ENCODE peak calls at places on chromosomes 16 and 17, in nine cellular contexts. Q is LHCN-M2; R is naive thymus-derived CD4-positive, alpha-beta T cell; W is GM23338; G is kidney tubule cell; N is T-helper 2 cell; K is C1 segment of cervical spinal cord; E is prostate gland; H is effector CD8-positive, alpha-beta T cell. A is an unnamed sample.
A peak's percentile ranks its signal among the peaks of the same experiment; 100 is the strongest.

GRCh38 chr17:71726320-71726719 is 394.5 kb upstream of the SOX9 start:
- DNase-seq in Q (peak; percentile 17), R (no peak), W (no peak), G (no peak), N (no peak), K (no peak), E (no peak), H (no peak), A (no peak)

GRCh38 chr16:46929378-46930332 is 43.8 kb downstream of the DNAJA2 start:
- DNase-seq in Q (peak; percentile 41), R (peak; percentile 19), W (peak; percentile 84), G (peak; percentile 69), N (peak; percentile 41), K (peak; percentile 79), E (peak; percentile 69), H (peak; percentile 19), A (peak; percentile 34)

GRCh38 chr16:74627506-74628220 is 20.7 kb upstream of the GLG1 start:
- DNase-seq in Q (peak; percentile 32), R (no peak), W (no peak), G (peak; percentile 54), N (no peak), K (no peak), E (no peak), H (no peak), A (no peak)

GRCh38 chr16:88284101-88284500 is 98.7 kb upstream of the ZNF469 start:
- DNase-seq in Q (no peak), R (no peak), W (no peak), G (no peak), N (no peak), K (no peak), E (no peak), H (no peak), A (no peak)

GRCh38 chr16:76598498-76598897 is 321.3 kb downstream of the CNTNAP4 start:
- DNase-seq in Q (no peak), R (no peak), W (no peak), G (no peak), N (no peak), K (no peak), E (no peak), H (no peak), A (no peak)

GRCh38 chr17:3026125-3026855 is 37.1 kb downstream of the OR1D5 start:
- DNase-seq in Q (no peak), R (no peak), W (no peak), G (no peak), N (no peak), K (no peak), E (no peak), H (no peak), A (no peak)

GRCh38 chr16:57795431-57795878 is 6.8 kb downstream of the KIFC3 start:
- DNase-seq in Q (peak; percentile 39), R (no peak), W (peak; percentile 86), G (peak; percentile 91), N (no peak), K (no peak), E (peak; percentile 56), H (no peak), A (peak; percentile 46)

GRCh38 chr16:1771072-1771863 is at the start of gene NME3:
- DNase-seq in Q (peak; percentile 63), R (peak; percentile 58), W (peak; percentile 71), G (peak; percentile 62), N (peak; percentile 52), K (peak; percentile 64), E (peak; percentile 69), H (peak; percentile 43), A (no peak)

GRCh38 chr17:49576121-49576905 is 642 bp downstream of the NXPH3 start:
- DNase-seq in Q (peak; percentile 35), R (no peak), W (peak; percentile 82), G (peak; percentile 29), N (no peak), K (no peak), E (no peak), H (no peak), A (peak; percentile 75)

GRCh38 chr16:29825145-29826044 is 5.1 kb downstream of the MVP start:
- DNase-seq in Q (peak; percentile 89), R (no peak), W (no peak), G (peak; percentile 89), N (no peak), K (peak; percentile 44), E (no peak), H (no peak), A (peak; percentile 51)

GRCh38 chr17:79073706-79074088 is 927 bp upstream of the ENGASE start:
- DNase-seq in Q (no peak), R (no peak), W (no peak), G (no peak), N (no peak), K (no peak), E (peak; percentile 60), H (no peak), A (peak; percentile 46)

GRCh38 chr16:30491744-30492308 is 19.3 kb downstream of the ITGAL start:
- DNase-seq in Q (peak; percentile 70), R (no peak), W (no peak), G (peak; percentile 93), N (no peak), K (no peak), E (peak; percentile 25), H (no peak), A (peak; percentile 43)

GRCh38 chr17:50647187-50647586 is 12.5 kb downstream of the ABCC3 start:
- DNase-seq in Q (no peak), R (no peak), W (no peak), G (no peak), N (no peak), K (no peak), E (no peak), H (no peak), A (no peak)

A was measured in SJCRH30.